ENCODE peak calls at places on chromosomes 16 and 17, in seven cellular contexts. N is skeletal muscle cell; Z is fibroblast of lung; J is lower leg skin; L is stimulated activated CD4-positive, alpha-beta T cell treated with anti-CD3 and anti-CD28 coated beads, Interleukin-15, amount 100 ng/mL, for 1 hour; B is naive thymus-derived CD8-positive, alpha-beta T cell; U is putamen. E is an unnamed sample.

GRCh38 chr17:77462101-77462500 is 321.3 kb downstream of the SEC14L1 start:
- DNase-seq in N (no peak), Z (no peak), J (no peak), L (no peak), B (no peak), U (no peak), E (no peak)

GRCh38 chr16:58125041-58125440 is 4.1 kb downstream of the CFAP20 start:
- DNase-seq in N (no peak), Z (no peak), J (no peak), L (no peak), B (no peak), U (no peak), E (no peak)

GRCh38 chr17:44010966-44011647 is 3.7 kb downstream of the TMEM101 start:
- DNase-seq in N (no peak), Z (peak), J (no peak), L (no peak), B (no peak), U (no peak), E (no peak)

GRCh38 chr16:4347765-4348509 is 3.2 kb downstream of the PAM16 start:
- DNase-seq in N (no peak), Z (no peak), J (no peak), L (no peak), B (no peak), U (no peak), E (no peak)

GRCh38 chr16:54633943-54634362 is 296.7 kb upstream of the IRX5 start:
- DNase-seq in N (no peak), Z (peak), J (no peak), L (no peak), B (no peak), U (no peak), E (peak)

GRCh38 chr17:45294506-45294905 is 22.3 kb downstream of the MAP3K14 start:
- DNase-seq in N (peak), Z (peak), J (no peak), L (no peak), B (no peak), U (no peak), E (no peak)

GRCh38 chr17:11917415-11917814 is 79.9 kb downstream of the ZNF18 start:
- DNase-seq in N (no peak), Z (no peak), J (no peak), L (no peak), B (no peak), U (no peak), E (no peak)

GRCh38 chr16:69293401-69293800 is 17.7 kb upstream of the VPS4A start:
- DNase-seq in N (no peak), Z (no peak), J (no peak), L (no peak), B (no peak), U (no peak), E (no peak)

GRCh38 chr16:84861671-84862070 is 41.9 kb downstream of the CRISPLD2 start:
- DNase-seq in N (no peak), Z (no peak), J (no peak), L (no peak), B (no peak), U (no peak), E (no peak)

GRCh38 chr17:76998839-76999238 is 130.6 kb downstream of the MGAT5B start:
- DNase-seq in N (no peak), Z (no peak), J (no peak), L (no peak), B (no peak), U (no peak), E (no peak)

GRCh38 chr16:72372082-72372615 is 200.2 kb upstream of the PMFBP1 start:
- DNase-seq in N (no peak), Z (no peak), J (no peak), L (no peak), B (no peak), U (no peak), E (no peak)

GRCh38 chr16:74773431-74774222 is 993 bp downstream of the FA2H start:
- DNase-seq in N (no peak), Z (no peak), J (no peak), L (no peak), B (no peak), U (no peak), E (no peak)

GRCh38 chr16:56312028-56312300 is 113.4 kb downstream of the AMFR start:
- DNase-seq in N (no peak), Z (no peak), J (no peak), L (no peak), B (no peak), U (no peak), E (no peak)

GRCh38 chr16:10878644-10879498 is 1.9 kb downstream of the CIITA start:
- DNase-seq in N (no peak), Z (peak), J (no peak), L (no peak), B (no peak), U (no peak), E (peak)

GRCh38 chr17:6554871-6555330 is 1.5 kb downstream of the PITPNM3 start:
- DNase-seq in N (no peak), Z (no peak), J (no peak), L (no peak), B (no peak), U (no peak), E (no peak)

GRCh38 chr17:6642592-6642991 is 1.7 kb downstream of the TXNDC17 start:
- DNase-seq in N (no peak), Z (no peak), J (no peak), L (no peak), B (no peak), U (no peak), E (no peak)

GRCh38 chr16:19005561-19006445 is 22.1 kb downstream of the TMC7 start:
- DNase-seq in N (no peak), Z (peak), J (peak), L (no peak), B (no peak), U (peak), E (no peak)

GRCh38 chr17:34598161-34598776 is 18.9 kb downstream of the TMEM132E start:
- DNase-seq in N (no peak), Z (no peak), J (no peak), L (no peak), B (no peak), U (peak), E (peak)

GRCh38 chr17:48593840-48594411 is 347 bp upstream of the HOXB5 start:
- DNase-seq in N (no peak), Z (peak), J (peak), L (peak), B (peak), U (no peak), E (peak)

GRCh38 chr16:85313541-85314208 is 201.4 kb upstream of the CIBAR2 start:
- DNase-seq in N (no peak), Z (no peak), J (no peak), L (no peak), B (no peak), U (no peak), E (no peak)